ENCODE peak calls at places on chromosome 14, in ten cellular contexts. O is stomach; B is mammary epithelial cell; Q is HFFc6; J is CD8-positive, alpha-beta T cell; X is astrocyte of the spinal cord; C is GM23338; F is GM20000; I is BJ; S is HFF-Myc. Z is an unnamed sample.

GRCh38 chr14:100803694-100804075 is 22.2 kb upstream of the MEG3 start:
- DNase-seq in O (no peak), B (no peak), Q (no peak), J (no peak), X (no peak), C (no peak), F (no peak), I (no peak), S (no peak), Z (no peak)

GRCh38 chr14:77529213-77529612 is 30.6 kb upstream of the ISM2 start:
- DNase-seq in O (no peak), B (no peak), Q (no peak), J (no peak), X (no peak), C (no peak), F (no peak), I (no peak), S (no peak), Z (no peak)

GRCh38 chr14:70398280-70398679 is 18.6 kb downstream of the SYNJ2BP start:
- DNase-seq in O (no peak), B (no peak), Q (no peak), J (no peak), X (no peak), C (no peak), F (no peak), I (no peak), S (no peak), Z (no peak)

GRCh38 chr14:74933925-74934435 is 10.9 kb upstream of the RPS6KL1 start:
- DNase-seq in O (no peak), B (no peak), Q (no peak), J (no peak), X (no peak), C (no peak), F (no peak), I (no peak), S (no peak), Z (no peak)

GRCh38 chr14:40985584-40985983 is 621.1 kb upstream of the LRFN5 start:
- DNase-seq in O (no peak), B (no peak), Q (no peak), J (no peak), X (no peak), C (no peak), F (no peak), I (no peak), S (no peak), Z (no peak)

GRCh38 chr14:103879570-103880333 is 32.4 kb upstream of the PPP1R13B start:
- DNase-seq in O (peak), B (peak), Q (no peak), J (peak), X (no peak), C (peak), F (no peak), I (no peak), S (no peak), Z (peak)

GRCh38 chr14:82837611-82838140 is 1304.0 kb upstream of the SEL1L start:
- DNase-seq in O (no peak), B (no peak), Q (no peak), J (no peak), X (no peak), C (no peak), F (no peak), I (no peak), S (no peak), Z (no peak)

GRCh38 chr14:29444805-29445204 is 482.8 kb downstream of the PRKD1 start:
- DNase-seq in O (no peak), B (no peak), Q (no peak), J (no peak), X (no peak), C (no peak), F (no peak), I (no peak), S (no peak), Z (no peak)

GRCh38 chr14:99809864-99810854 is 16.9 kb downstream of the EML1 start:
- DNase-seq in O (peak), B (no peak), Q (no peak), J (no peak), X (no peak), C (no peak), F (no peak), I (no peak), S (no peak), Z (no peak)

GRCh38 chr14:73740921-73741326 is 26.7 kb upstream of the PNMA1 start:
- DNase-seq in O (peak), B (peak), Q (no peak), J (no peak), X (peak), C (peak), F (no peak), I (no peak), S (no peak), Z (no peak)

GRCh38 chr14:76495983-76496382 is 120.0 kb downstream of the ESRRB start:
- DNase-seq in O (no peak), B (no peak), Q (no peak), J (no peak), X (no peak), C (no peak), F (no peak), I (no peak), S (no peak), Z (no peak)

GRCh38 chr14:90388437-90388836 is 8.4 kb upstream of the CALM1 start:
- DNase-seq in O (peak), B (peak), Q (peak), J (no peak), X (peak), C (peak), F (no peak), I (no peak), S (peak), Z (peak)

GRCh38 chr14:38256358-38256840 is 506 bp upstream of the CLEC14A start:
- DNase-seq in O (no peak), B (no peak), Q (no peak), J (no peak), X (peak), C (no peak), F (peak), I (no peak), S (no peak), Z (no peak)

GRCh38 chr14:72000907-72001306 is 68.7 kb downstream of the RGS6 start:
- DNase-seq in O (no peak), B (no peak), Q (no peak), J (no peak), X (no peak), C (no peak), F (no peak), I (no peak), S (no peak), Z (no peak)

GRCh38 chr14:105075364-105076295 is 10.4 kb upstream of the GPR132 start:
- DNase-seq in O (no peak), B (no peak), Q (peak), J (no peak), X (no peak), C (peak), F (peak), I (no peak), S (no peak), Z (no peak)

GRCh38 chr14:68941820-68942219 is 37.3 kb downstream of the ACTN1 start:
- DNase-seq in O (peak), B (peak), Q (peak), J (no peak), X (peak), C (peak), F (no peak), I (peak), S (no peak), Z (peak)

GRCh38 chr14:100616854-100617714 is 29.9 kb upstream of the BEGAIN start:
- DNase-seq in O (no peak), B (no peak), Q (no peak), J (no peak), X (no peak), C (no peak), F (no peak), I (no peak), S (no peak), Z (no peak)

GRCh38 chr14:105857816-105858675 is 331.7 kb downstream of the TMEM121 start:
- DNase-seq in O (no peak), B (no peak), Q (no peak), J (peak), X (no peak), C (no peak), F (peak), I (no peak), S (no peak), Z (no peak)

GRCh38 chr14:32230181-32230580 is 27.1 kb upstream of the RNU6-8 start:
- DNase-seq in O (no peak), B (peak), Q (peak), J (no peak), X (peak), C (no peak), F (no peak), I (peak), S (no peak), Z (no peak)

GRCh38 chr14:99067927-99068326 is 204.1 kb downstream of the BCL11B start:
- DNase-seq in O (no peak), B (no peak), Q (no peak), J (no peak), X (no peak), C (no peak), F (no peak), I (no peak), S (no peak), Z (no peak)

GRCh38 chr14:49497725-49498348 is 88.3 kb downstream of the RPS29 start:
- DNase-seq in O (no peak), B (peak), Q (peak), J (no peak), X (peak), C (peak), F (peak), I (no peak), S (peak), Z (peak)

GRCh38 chr14:26938054-26938453 is 340.2 kb upstream of the NOVA1 start:
- DNase-seq in O (no peak), B (no peak), Q (no peak), J (no peak), X (no peak), C (no peak), F (no peak), I (no peak), S (no peak), Z (no peak)

DNA sequence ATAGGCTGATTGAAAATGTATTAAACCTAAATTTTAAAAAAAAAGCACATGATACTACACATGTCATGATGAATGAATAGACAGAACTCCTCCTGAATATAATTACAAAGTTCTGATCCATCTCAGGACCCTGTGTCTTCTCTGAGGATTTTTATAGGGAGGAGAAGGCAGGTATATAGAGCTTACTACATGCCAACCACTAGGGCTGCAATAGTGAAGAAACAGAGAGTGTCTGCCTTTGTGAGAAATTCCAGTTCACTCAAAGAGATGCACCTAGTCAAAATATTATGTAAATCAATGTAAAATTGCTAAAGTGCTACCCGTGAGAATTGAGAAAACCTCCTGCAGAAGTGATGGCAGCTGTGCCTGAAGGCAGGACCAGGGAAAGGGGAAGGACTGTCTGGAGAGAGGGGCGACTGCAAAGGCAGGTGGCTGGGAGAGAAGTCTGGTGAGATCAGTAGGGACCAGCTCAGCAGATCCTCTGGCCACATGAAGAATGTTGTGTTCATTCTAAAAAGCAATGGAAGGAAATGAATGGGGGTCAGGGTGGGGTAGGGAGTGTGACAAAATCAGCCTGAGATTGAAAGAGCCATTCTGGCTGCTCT is 15.1 kb downstream of the ABHD4 start:
- DNase-seq in O (no peak), B (no peak), Q (no peak), J (no peak), X (peak), C (peak), F (no peak), I (no peak), S (no peak), Z (no peak)
- TF ChIP-seq CTCF in O (no peak), B (peak), Q (peak), J (no peak), X (no peak), C (no peak), F (no peak), I (peak), S (no peak), Z (peak)

GRCh38 chr14:101814869-101815268 is 53.4 kb downstream of the PPP2R5C start:
- DNase-seq in O (no peak), B (no peak), Q (no peak), J (no peak), X (no peak), C (no peak), F (no peak), I (no peak), S (no peak), Z (no peak)
- TF ChIP-seq CTCF in O (no peak), B (no peak), Q (no peak), J (no peak), X (no peak), C (no peak), F (no peak), I (no peak), S (no peak), Z (no peak)

DNA sequence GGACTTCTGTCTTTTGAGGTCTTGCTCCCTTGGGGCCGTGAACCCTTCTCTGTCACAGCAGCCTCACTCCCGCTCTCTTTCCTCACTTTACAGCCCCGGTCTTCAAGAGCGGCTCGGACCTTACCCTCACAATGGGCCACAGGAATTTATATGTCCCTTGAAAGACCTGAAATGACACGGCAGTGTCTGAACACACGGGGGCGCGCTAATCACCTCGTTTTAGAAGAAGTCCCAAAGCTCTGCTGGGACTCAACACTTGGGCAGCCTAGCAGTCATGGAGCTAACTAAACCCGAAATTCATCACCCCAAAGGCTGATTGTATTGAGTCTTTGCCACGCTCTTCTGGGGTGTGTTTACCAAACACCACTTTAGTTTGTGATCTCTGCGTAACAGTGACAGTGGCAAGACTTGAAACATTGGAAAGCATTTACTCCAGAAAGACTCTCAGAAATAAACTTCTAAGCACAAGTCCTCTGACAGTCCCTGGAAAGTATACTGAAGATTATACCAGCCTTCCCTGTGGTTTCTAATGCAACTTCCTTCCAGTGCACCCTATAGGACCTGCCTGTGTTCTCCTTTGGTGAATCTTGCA is 29.0 kb downstream of the SERPINA11 start:
- DNase-seq in O (peak), B (peak), Q (peak), J (no peak), X (peak), C (peak), F (peak), I (no peak), S (peak), Z (peak)
- TF ChIP-seq CTCF in O (no peak), B (peak), Q (peak), J (no peak), X (peak), C (peak), F (peak), I (peak), S (peak), Z (peak)

GRCh38 chr14:30680036-30680435 is 57.9 kb downstream of the SCFD1 start:
- DNase-seq in O (no peak), B (no peak), Q (no peak), J (no peak), X (no peak), C (no peak), F (no peak), I (no peak), S (no peak), Z (no peak)

GRCh38 chr14:30679032-30679431 is 56.9 kb downstream of the SCFD1 start:
- DNase-seq in O (no peak), B (no peak), Q (no peak), J (no peak), X (no peak), C (no peak), F (no peak), I (no peak), S (no peak), Z (no peak)

DNA sequence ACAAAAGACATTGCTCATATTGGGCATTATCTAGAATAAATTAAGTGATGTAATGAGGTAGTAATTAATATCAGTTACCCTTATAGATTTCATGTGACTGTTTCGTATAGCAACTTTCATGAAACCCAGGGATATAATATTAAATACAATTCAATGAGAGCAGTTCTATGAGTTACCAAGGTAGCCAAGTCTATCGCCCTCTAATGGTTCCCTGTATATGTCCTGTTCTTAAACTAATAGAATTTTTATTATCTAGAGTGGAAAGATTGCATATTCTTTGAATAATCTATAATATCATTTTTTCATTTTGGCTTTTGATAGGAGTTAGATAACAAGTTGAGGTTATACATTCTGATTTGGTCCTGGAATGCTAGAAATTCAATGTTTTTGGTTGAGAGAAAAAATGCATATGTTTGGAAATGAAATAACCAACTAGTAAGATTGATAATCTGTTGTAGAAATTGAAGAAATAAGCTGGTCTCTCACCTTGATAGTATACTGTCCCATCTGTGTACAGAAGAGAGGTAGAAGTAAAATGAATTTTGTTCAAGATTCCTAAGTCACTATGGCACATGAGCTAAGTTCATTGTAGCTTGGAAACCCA is 59.7 kb downstream of the SCFD1 start:
- DNase-seq in O (no peak), B (no peak), Q (no peak), J (no peak), X (peak), C (peak), F (no peak), I (no peak), S (no peak), Z (no peak)
- TF ChIP-seq CTCF in O (no peak), B (peak), Q (peak), J (peak), X (peak), C (no peak), F (no peak), I (peak), S (peak), Z (peak)

GRCh38 chr14:54565236-54566151 is 1.4 kb upstream of the SAMD4A start:
- DNase-seq in O (peak), B (peak), Q (peak), J (peak), X (peak), C (peak), F (peak), I (peak), S (peak), Z (no peak)
- TF ChIP-seq CTCF in O (no peak), B (no peak), Q (peak), J (no peak), X (peak), C (peak), F (no peak), I (no peak), S (no peak), Z (peak)